ENCODE peak calls at places on chromosomes 12 and 14, in eight cellular contexts. S is tibial nerve, R is nephron progenitor cell, N is choroid plexus epithelial cell, O is NCI-H2081, L is T-cell, K is right lobe of liver, E is activated T-cell treated with anti-CD3 and anti-CD28 coated beads for 1 hour. A is an unnamed sample.

GRCh38 chr14:50396636-50397460 is at the start of gene CDKL1:
- DNase-seq in O (peak; percentile 50), N (peak; percentile 68), R (peak; percentile 79), S (no peak), L (peak; percentile 15), E (peak; percentile 11), K (peak; percentile 78), A (peak; percentile 61)

GRCh38 chr14:100673085-100673806 is 53.4 kb upstream of the DLK1 start:
- DNase-seq in E (no peak), N (no peak), O (peak; percentile 96), K (no peak), R (no peak), S (no peak), L (no peak), A (no peak)

GRCh38 chr14:93008381-93008780 is 85.4 kb downstream of the CHGA start:
- DNase-seq in K (no peak), L (no peak), O (no peak), N (no peak), R (no peak), E (no peak), S (no peak), A (no peak)

GRCh38 chr14:30559638-30560071 is 697 bp downstream of the G2E3 start:
- DNase-seq in S (no peak), K (no peak), E (no peak), L (no peak), O (peak; percentile 25), N (peak; percentile 38), R (peak; percentile 7), A (no peak)

GRCh38 chr12:121711925-121712461 is 559 bp upstream of the TMEM120B start:
- DNase-seq in S (no peak), R (peak; percentile 47), N (no peak), E (no peak), L (peak; percentile 4), O (no peak), K (peak; percentile 65), A (peak; percentile 9)

GRCh38 chr14:105899657-105900397 is 373.4 kb downstream of the TMEM121 start:
- DNase-seq in K (no peak), R (no peak), O (no peak), S (no peak), L (no peak), E (no peak), N (no peak), A (no peak)

GRCh38 chr14:47917344-47917954 is 242.0 kb upstream of the MDGA2 start:
- DNase-seq in S (no peak), L (no peak), O (peak; percentile 17), N (peak; percentile 17), E (no peak), R (peak; percentile 56), K (no peak), A (no peak)

GRCh38 chr12:130764475-130765185 is 48.5 kb upstream of the RIMBP2 start:
- DNase-seq in S (no peak), O (no peak), L (no peak), R (no peak), N (peak; percentile 22), E (no peak), K (no peak), A (no peak)

GRCh38 chr12:95653761-95654546 is 102.7 kb upstream of the USP44 start:
- DNase-seq in K (peak; percentile 56), R (no peak), S (no peak), O (no peak), E (no peak), N (peak; percentile 90), L (peak; percentile 5), A (no peak)

GRCh38 chr12:110577717-110578521 is 5.2 kb downstream of the PPTC7 start:
- DNase-seq in K (no peak), L (no peak), N (peak; percentile 82), E (no peak), O (no peak), R (no peak), S (no peak), A (peak; percentile 38)

GRCh38 chr12:70543444-70543843 is 93.8 kb downstream of the PTPRB start:
- DNase-seq in N (peak; percentile 98), O (no peak), R (no peak), S (no peak), L (no peak), E (no peak), K (no peak), A (no peak)

GRCh38 chr14:103130017-103130764 is 6.9 kb downstream of the TNFAIP2 start:
- DNase-seq in S (no peak), K (peak; percentile 48), L (no peak), E (no peak), O (no peak), R (no peak), N (no peak), A (no peak)

GRCh38 chr12:82326905-82327503 is 31.2 kb downstream of the CCDC59 start:
- DNase-seq in O (peak; percentile 53), R (no peak), N (peak; percentile 61), K (no peak), E (no peak), L (no peak), S (no peak), A (no peak)

GRCh38 chr12:32240833-32241232 is 134.2 kb downstream of the BICD1 start:
- DNase-seq in S (no peak), N (peak; percentile 14), L (no peak), O (no peak), R (no peak), E (no peak), K (no peak), A (no peak)

GRCh38 chr12:124007810-124008570 is 35.0 kb downstream of the ZNF664 start:
- DNase-seq in S (no peak), K (no peak), R (no peak), N (peak; percentile 62), O (no peak), L (no peak), E (no peak), A (no peak)

GRCh38 chr12:58302487-58303011 is 361.2 kb downstream of the ATP23 start:
- DNase-seq in O (peak; percentile 35), L (no peak), E (no peak), S (no peak), N (no peak), R (no peak), K (no peak), A (no peak)

GRCh38 chr14:64089920-64090319 is 204.3 kb downstream of the ESR2 start:
- DNase-seq in K (no peak), R (no peak), E (no peak), N (no peak), O (no peak), L (no peak), S (no peak), A (no peak)

GRCh38 chr12:101789171-101789570 is 41.6 kb downstream of the GNPTAB start:
- DNase-seq in L (no peak), S (no peak), O (no peak), N (no peak), R (no peak), K (no peak), E (no peak), A (no peak)

GRCh38 chr12:122354958-122355641 is 67.4 kb downstream of the CLIP1 start:
- DNase-seq in E (no peak), S (no peak), K (no peak), L (no peak), O (no peak), R (no peak), N (no peak), A (no peak)

GRCh38 chr12:92973614-92974013 is 44.5 kb upstream of the EEA1 start:
- DNase-seq in S (no peak), N (peak; percentile 96), O (no peak), K (no peak), R (no peak), L (no peak), E (no peak), A (no peak)